ENCODE peak calls at places on chromosomes 4 and X, in five cellular contexts. One of them, this sample, is unnamed.

GRCh38 chr4:151276787-151277557 is at the start of gene PRSS48:
- DNase-seq in IMR-90: peak; percentile 32
- DNase-seq in MM.1S: peak; percentile 58
- DNase-seq in GM13976: peak; percentile 69
- DNase-seq in HCT116: peak; percentile 34
- DNase-seq in this sample: peak; percentile 63

GRCh38 chr4:14115106-14115505 is 487.6 kb upstream of the BOD1L1 start:
- DNase-seq in IMR-90: no peak
- DNase-seq in MM.1S: no peak
- DNase-seq in GM13976: no peak
- DNase-seq in HCT116: no peak
- DNase-seq in this sample: no peak

GRCh38 chr4:182143822-182144620 is 99.2 kb upstream of the TENM3 start:
- DNase-seq in IMR-90: peak; percentile 83
- DNase-seq in MM.1S: peak; percentile 64
- DNase-seq in GM13976: peak; percentile 53
- DNase-seq in HCT116: no peak
- DNase-seq in this sample: peak; percentile 51

GRCh38 chrX:40746536-40746935 is 11.2 kb upstream of the MED14 start:
- DNase-seq in IMR-90: no peak
- DNase-seq in MM.1S: no peak
- DNase-seq in GM13976: no peak
- DNase-seq in HCT116: no peak
- DNase-seq in this sample: no peak

GRCh38 chr4:15451866-15452765 is 17.6 kb upstream of the CC2D2A start:
- DNase-seq in IMR-90: peak; percentile 98
- DNase-seq in MM.1S: no peak
- DNase-seq in GM13976: no peak
- DNase-seq in HCT116: no peak
- DNase-seq in this sample: no peak

GRCh38 chr4:144504853-144505252 is 141.1 kb upstream of the HHIP start:
- DNase-seq in IMR-90: no peak
- DNase-seq in MM.1S: no peak
- DNase-seq in GM13976: no peak
- DNase-seq in HCT116: no peak
- DNase-seq in this sample: no peak

GRCh38 chr4:22932326-22932725 is 239.6 kb downstream of the GBA3 start:
- DNase-seq in IMR-90: no peak
- DNase-seq in MM.1S: no peak
- DNase-seq in GM13976: no peak
- DNase-seq in HCT116: no peak
- DNase-seq in this sample: no peak

GRCh38 chrX:96569034-96569433 is 115.6 kb upstream of the DIAPH2 start:
- DNase-seq in IMR-90: no peak
- DNase-seq in MM.1S: no peak
- DNase-seq in GM13976: no peak
- DNase-seq in HCT116: no peak
- DNase-seq in this sample: no peak

GRCh38 chrX:134798472-134798871 is 140.2 kb upstream of the PLAC1 start:
- DNase-seq in IMR-90: no peak
- DNase-seq in MM.1S: no peak
- DNase-seq in GM13976: no peak
- DNase-seq in HCT116: no peak
- DNase-seq in this sample: no peak

DNA sequence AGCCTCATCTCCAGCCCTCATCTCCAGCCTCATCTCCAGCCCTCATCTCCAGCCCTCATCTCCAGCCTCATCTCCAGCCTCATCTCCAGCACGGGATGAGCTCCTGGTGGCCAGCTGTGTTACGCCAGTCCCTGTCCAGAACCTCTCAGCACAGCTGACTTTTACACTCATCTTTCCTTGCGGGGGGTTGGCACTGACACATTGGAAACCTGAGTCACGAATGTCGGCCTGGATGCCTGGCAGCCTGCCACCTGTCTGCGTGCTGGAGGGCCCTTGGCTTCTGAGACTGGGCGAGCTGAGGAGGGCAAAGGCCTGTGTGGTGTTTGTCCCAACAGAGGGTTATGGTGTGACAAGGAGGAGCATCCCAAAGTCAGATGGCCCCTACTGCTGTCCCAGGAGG is 66.1 kb upstream of the HGFAC start:
- DNase-seq in IMR-90: peak; percentile 89
- DNase-seq in MM.1S: no peak
- DNase-seq in GM13976: no peak
- DNase-seq in HCT116: no peak
- DNase-seq in this sample: no peak
- TF ChIP-seq CTCF in IMR-90: peak; percentile 8
- TF ChIP-seq CTCF in MM.1S: no peak
- TF ChIP-seq CTCF in GM13976: no peak
- TF ChIP-seq CTCF in HCT116: no peak
- TF ChIP-seq CTCF in this sample: no peak

GRCh38 chr4:133618963-133619362 is 469.9 kb downstream of the PCDH10 start:
- DNase-seq in IMR-90: no peak
- DNase-seq in MM.1S: no peak
- DNase-seq in GM13976: no peak
- DNase-seq in HCT116: no peak
- DNase-seq in this sample: no peak

GRCh38 chr4:133623847-133624246 is 474.8 kb downstream of the PCDH10 start:
- DNase-seq in IMR-90: no peak
- DNase-seq in MM.1S: no peak
- DNase-seq in GM13976: no peak
- DNase-seq in HCT116: no peak
- DNase-seq in this sample: no peak

GRCh38 chr4:133621628-133622027 is 472.5 kb downstream of the PCDH10 start:
- DNase-seq in IMR-90: no peak
- DNase-seq in MM.1S: no peak
- DNase-seq in GM13976: no peak
- DNase-seq in HCT116: no peak
- DNase-seq in this sample: no peak

DNA sequence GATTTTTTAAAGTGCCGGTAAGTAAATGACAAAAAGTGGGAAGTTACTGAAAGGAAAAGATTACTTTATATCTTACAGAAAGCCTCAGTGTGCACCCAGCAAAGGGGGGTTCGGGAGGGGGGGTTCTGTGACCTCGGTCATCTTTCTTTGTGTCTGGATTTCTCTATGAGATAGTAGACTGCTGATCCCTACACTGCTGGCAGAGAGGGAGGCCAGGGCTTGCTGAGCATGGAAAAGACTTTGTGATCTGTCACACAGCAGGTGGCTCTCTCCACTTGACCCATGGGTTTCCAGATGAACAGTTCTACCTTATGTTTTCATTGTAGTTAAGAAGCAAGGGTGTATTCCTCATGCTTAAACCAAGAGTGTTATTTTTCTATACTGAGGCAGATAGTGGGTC is 475.6 kb downstream of the PCDH10 start:
- DNase-seq in IMR-90: no peak
- DNase-seq in MM.1S: no peak
- DNase-seq in GM13976: no peak
- DNase-seq in HCT116: no peak
- DNase-seq in this sample: peak; percentile 7
- TF ChIP-seq CTCF in IMR-90: no peak
- TF ChIP-seq CTCF in MM.1S: no peak
- TF ChIP-seq CTCF in GM13976: no peak
- TF ChIP-seq CTCF in HCT116: no peak
- TF ChIP-seq CTCF in this sample: no peak

GRCh38 chr4:124717101-124717500 is 4.6 kb upstream of the ANKRD50 start:
- DNase-seq in IMR-90: no peak
- DNase-seq in MM.1S: no peak
- DNase-seq in GM13976: no peak
- DNase-seq in HCT116: no peak
- DNase-seq in this sample: no peak
- TF ChIP-seq CTCF in IMR-90: no peak
- TF ChIP-seq CTCF in MM.1S: no peak
- TF ChIP-seq CTCF in GM13976: no peak
- TF ChIP-seq CTCF in HCT116: no peak
- TF ChIP-seq CTCF in this sample: no peak

GRCh38 chrX:54695816-54696487 is 102.1 kb downstream of the ITIH6 start:
- DNase-seq in IMR-90: no peak
- DNase-seq in MM.1S: peak; percentile 41
- DNase-seq in GM13976: peak; percentile 37
- DNase-seq in HCT116: no peak
- DNase-seq in this sample: no peak

GRCh38 chrX:54695231-54695630 is 102.8 kb downstream of the ITIH6 start:
- DNase-seq in IMR-90: peak; percentile 3
- DNase-seq in MM.1S: no peak
- DNase-seq in GM13976: no peak
- DNase-seq in HCT116: no peak
- DNase-seq in this sample: no peak
- TF ChIP-seq CTCF in IMR-90: no peak
- TF ChIP-seq CTCF in MM.1S: no peak
- TF ChIP-seq CTCF in GM13976: no peak
- TF ChIP-seq CTCF in HCT116: no peak
- TF ChIP-seq CTCF in this sample: no peak

GRCh38 chr4:142329304-142329703 is 516.8 kb downstream of the INPP4B start:
- DNase-seq in IMR-90: no peak
- DNase-seq in MM.1S: no peak
- DNase-seq in GM13976: no peak
- DNase-seq in HCT116: no peak
- DNase-seq in this sample: no peak
- TF ChIP-seq CTCF in IMR-90: no peak
- TF ChIP-seq CTCF in MM.1S: no peak
- TF ChIP-seq CTCF in GM13976: no peak
- TF ChIP-seq CTCF in HCT116: no peak
- TF ChIP-seq CTCF in this sample: no peak

GRCh38 chr4:152456609-152457008 is 79.3 kb downstream of the FBXW7 start:
- DNase-seq in IMR-90: peak; percentile 44
- DNase-seq in MM.1S: no peak
- DNase-seq in GM13976: no peak
- DNase-seq in HCT116: no peak
- DNase-seq in this sample: no peak
- TF ChIP-seq CTCF in IMR-90: no peak
- TF ChIP-seq CTCF in MM.1S: no peak
- TF ChIP-seq CTCF in GM13976: no peak
- TF ChIP-seq CTCF in HCT116: no peak
- TF ChIP-seq CTCF in this sample: no peak

GRCh38 chrX:119948381-119948780 is 4.8 kb upstream of the NKAP start:
- DNase-seq in IMR-90: no peak
- DNase-seq in MM.1S: peak; percentile 18
- DNase-seq in GM13976: no peak
- DNase-seq in HCT116: no peak
- DNase-seq in this sample: no peak
- TF ChIP-seq CTCF in IMR-90: no peak
- TF ChIP-seq CTCF in MM.1S: peak; percentile 45
- TF ChIP-seq CTCF in GM13976: no peak
- TF ChIP-seq CTCF in HCT116: peak; percentile 31
- TF ChIP-seq CTCF in this sample: peak; percentile 38

DNA sequence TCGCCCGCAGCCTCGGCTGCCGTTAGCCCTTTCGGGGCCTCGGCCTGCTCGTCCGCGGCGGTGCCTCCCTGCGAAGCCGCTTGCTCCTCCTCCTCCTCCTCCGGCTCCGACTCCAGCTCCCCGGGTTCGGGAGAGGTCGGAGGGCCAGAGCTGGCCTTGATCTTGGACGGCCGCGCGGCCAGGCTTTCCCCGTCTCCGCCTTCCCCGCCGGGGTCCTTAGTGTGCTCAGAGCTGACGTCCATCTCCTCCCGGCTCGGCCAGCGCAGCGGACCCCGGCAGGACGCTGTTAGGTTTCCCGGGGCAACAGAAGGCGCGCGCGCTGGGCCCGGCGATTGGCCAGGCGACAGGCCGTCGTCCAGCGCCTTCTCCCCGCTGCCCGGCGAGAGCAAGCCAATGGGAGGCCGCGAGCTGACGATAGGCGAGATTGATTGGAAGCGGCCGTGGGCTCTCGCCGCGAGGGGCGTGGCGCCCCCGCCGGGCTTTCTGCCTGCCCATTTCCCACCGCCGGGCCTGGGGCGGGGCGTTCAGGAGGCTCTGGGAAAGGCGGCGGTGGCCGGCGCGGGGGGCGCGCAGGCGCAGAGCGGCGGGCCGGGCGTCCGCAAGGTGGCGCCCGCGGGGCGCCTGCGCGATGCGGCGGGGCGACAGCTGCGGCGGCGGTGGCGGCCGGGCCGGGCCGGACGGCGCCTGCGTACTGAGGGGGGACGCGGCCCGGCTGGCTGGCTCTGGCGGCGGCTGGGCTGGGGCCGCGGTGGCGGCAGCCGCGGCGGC is at the start of gene TADA2B:
- DNase-seq in IMR-90: peak; percentile 97
- DNase-seq in MM.1S: peak; percentile 96
- DNase-seq in GM13976: peak; percentile 100
- DNase-seq in HCT116: peak; percentile 91
- DNase-seq in this sample: peak; percentile 95
- TF ChIP-seq CTCF in IMR-90: peak; percentile 65
- TF ChIP-seq CTCF in MM.1S: no peak
- TF ChIP-seq CTCF in GM13976: peak; percentile 50
- TF ChIP-seq CTCF in HCT116: peak; percentile 10
- TF ChIP-seq CTCF in this sample: peak; percentile 51